ENCODE peak calls at places on chromosome 17, in four cellular contexts. F is GM13976, K is cardiac muscle cell, E is nephron progenitor cell. R is an unnamed sample.

GRCh38 chr17:2195729-2196128 is 107.9 kb downstream of the SMG6 start:
- DNase-seq in F (no peak), K (no peak), E (no peak), R (peak)

GRCh38 chr17:71917715-71918114 is 203.1 kb upstream of the SOX9 start:
- DNase-seq in F (no peak), K (no peak), E (no peak), R (no peak)

GRCh38 chr17:27907976-27908558 is 14.9 kb upstream of the LYRM9 start:
- DNase-seq in F (no peak), K (no peak), E (no peak), R (no peak)

GRCh38 chr17:332558-333322 is 19.9 kb downstream of the RPH3AL start:
- DNase-seq in F (no peak), K (peak), E (no peak), R (no peak)

GRCh38 chr17:80195671-80196529 is 24.2 kb downstream of the SGSH start:
- DNase-seq in F (peak), K (no peak), E (peak), R (peak)

GRCh38 chr17:41267711-41268110 is 2.5 kb downstream of the KRTAP9-6 start:
- DNase-seq in F (no peak), K (no peak), E (no peak), R (no peak)

GRCh38 chr17:28811594-28812135 is 30.9 kb downstream of the FAM222B start:
- DNase-seq in F (peak), K (peak), E (no peak), R (peak)

GRCh38 chr17:81519284-81520020 is 6.9 kb upstream of the ACTG1 start:
- DNase-seq in F (peak), K (no peak), E (peak), R (peak)

GRCh38 chr17:28405632-28406477 is at the start of gene SLC46A1:
- DNase-seq in F (peak), K (peak), E (peak), R (peak)

GRCh38 chr17:82524540-82524939 is 5.0 kb downstream of the FOXK2 start:
- DNase-seq in F (no peak), K (no peak), E (no peak), R (no peak)

GRCh38 chr17:45288825-45289224 is 26.9 kb upstream of the SPATA32 start:
- DNase-seq in F (no peak), K (no peak), E (no peak), R (no peak)

DNA sequence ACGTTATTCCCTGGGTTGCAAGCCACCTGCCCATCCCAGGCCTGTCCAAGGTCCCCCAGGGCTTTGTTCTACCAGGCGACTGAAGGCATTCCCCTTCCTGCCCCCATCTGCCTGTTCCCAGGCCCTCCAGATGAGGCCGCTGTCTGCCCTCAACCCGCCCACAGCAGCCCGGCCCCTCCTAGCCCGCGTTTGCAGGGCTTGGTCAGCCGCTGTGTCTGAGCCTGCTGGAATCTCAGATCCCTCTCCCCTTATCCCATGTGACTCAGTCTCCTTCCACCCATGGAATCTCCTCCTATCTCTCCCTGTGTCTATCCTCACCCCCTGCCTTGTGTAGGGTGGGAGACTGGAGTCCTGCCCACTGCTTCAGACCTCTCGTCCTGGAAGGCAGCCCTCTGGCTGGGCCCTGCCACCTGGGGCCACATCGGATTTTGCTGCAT is 186.0 kb upstream of the TNRC6C start:
- DNase-seq in F (peak), K (peak), E (peak), R (peak)
- TF ChIP-seq CTCF in F (peak), K (peak), E (peak), R (peak)

GRCh38 chr17:13940858-13941665 is 128.2 kb upstream of the COX10 start:
- DNase-seq in F (no peak), K (no peak), E (no peak), R (no peak)
- TF ChIP-seq CTCF in F (no peak), K (no peak), E (no peak), R (no peak)

GRCh38 chr17:60901806-60902205 is 224.2 kb downstream of the BCAS3 start:
- DNase-seq in F (no peak), K (peak), E (no peak), R (no peak)
- TF ChIP-seq CTCF in F (no peak), K (no peak), E (no peak), R (no peak)

DNA sequence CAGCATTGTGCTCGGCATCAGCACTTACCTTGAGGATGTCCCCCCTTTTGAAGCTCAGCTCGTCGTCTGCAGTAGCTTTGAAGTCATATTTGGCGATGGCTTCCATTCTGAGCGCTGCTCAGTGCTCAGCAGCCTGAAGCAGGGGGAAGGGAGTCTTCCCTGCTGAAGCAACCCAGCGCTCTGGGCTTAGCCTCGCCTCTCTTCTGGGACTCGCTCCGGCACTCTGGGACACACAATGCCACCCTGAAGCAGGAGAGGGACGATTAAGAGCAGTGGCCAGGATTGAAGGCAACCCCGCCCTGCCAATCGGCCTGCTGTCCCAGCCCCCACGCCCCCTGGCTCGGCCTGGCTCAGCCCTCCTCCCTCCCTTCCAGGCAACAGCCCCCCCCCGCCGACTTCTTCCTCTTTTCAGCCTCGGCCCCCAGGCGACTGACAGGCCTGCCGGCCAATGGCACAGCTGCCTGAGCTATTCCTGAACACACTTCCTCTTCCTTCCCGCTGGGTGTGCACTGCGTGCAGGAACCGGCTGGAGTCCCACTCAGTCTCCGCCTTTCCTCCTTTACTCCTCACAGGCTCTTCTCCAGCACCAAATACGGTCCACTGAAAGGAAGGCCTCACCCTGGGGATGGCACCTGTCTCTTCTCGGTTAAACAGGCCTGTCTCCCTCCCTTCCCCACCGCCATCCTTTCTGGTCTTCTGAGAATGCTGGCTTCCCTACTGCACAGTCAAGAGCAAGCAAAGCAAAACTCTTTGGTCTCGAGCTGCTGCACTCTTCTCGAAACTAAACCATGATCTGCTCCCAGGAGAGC is 11.8 kb downstream of the GRB2 start:
- DNase-seq in F (peak), K (peak), E (peak), R (peak)
- TF ChIP-seq CTCF in F (no peak), K (no peak), E (no peak), R (no peak)

GRCh38 chr17:73397278-73397826 is 85.6 kb upstream of the CDC42EP4 start:
- DNase-seq in F (no peak), K (no peak), E (no peak), R (no peak)

GRCh38 chr17:73397856-73398540 is 86.2 kb upstream of the CDC42EP4 start:
- DNase-seq in F (no peak), K (no peak), E (no peak), R (no peak)

GRCh38 chr17:73396429-73397277 is 84.9 kb upstream of the CDC42EP4 start:
- DNase-seq in F (no peak), K (no peak), E (no peak), R (no peak)

GRCh38 chr17:73400915-73401545 is 89.2 kb upstream of the CDC42EP4 start:
- DNase-seq in F (no peak), K (no peak), E (no peak), R (no peak)

DNA sequence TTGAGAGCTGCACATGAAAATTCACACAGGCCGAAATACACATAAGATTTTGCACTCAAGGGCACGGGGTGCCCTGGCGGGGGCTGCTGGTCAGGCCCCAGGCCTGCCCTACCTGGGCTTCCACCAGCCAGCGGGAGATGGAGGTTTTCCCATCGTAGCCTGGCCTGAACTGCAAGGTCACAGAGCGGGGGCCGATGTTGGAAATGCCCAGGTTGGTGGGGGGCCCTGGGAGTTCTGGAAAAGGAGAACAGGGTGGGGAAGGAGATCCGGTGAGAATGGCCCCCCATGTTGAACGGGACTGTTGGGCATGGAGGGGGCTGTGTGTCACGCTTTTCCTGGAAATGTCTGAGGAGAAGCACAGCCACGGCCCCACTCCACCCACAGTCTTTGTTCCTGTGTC is 87.3 kb upstream of the CDC42EP4 start:
- DNase-seq in F (no peak), K (no peak), E (no peak), R (no peak)
- TF ChIP-seq CTCF in F (no peak), K (no peak), E (no peak), R (no peak)

GRCh38 chr17:43533699-43534098 is 12.4 kb downstream of the ETV4 start:
- DNase-seq in F (no peak), K (no peak), E (no peak), R (no peak)
- TF ChIP-seq CTCF in F (no peak), K (no peak), E (no peak), R (peak)

GRCh38 chr17:35981908-35982330 is 622 bp upstream of the CCL16 start:
- DNase-seq in F (no peak), K (no peak), E (no peak), R (no peak)
- TF ChIP-seq CTCF in F (no peak), K (no peak), E (no peak), R (peak)

R was measured in GM13977.